ENCODE peak calls at places on chromosomes 11 and 22, in nine cellular contexts. Q is left ventricle myocardium inferior; H is breast epithelium; K is GM12865; P is H9; Z is CD8-positive, alpha-beta T cell; L is astrocyte of the spinal cord; J is heart right ventricle; M is cardiac muscle cell. G is an unnamed sample.

GRCh38 chr11:45331839-45332485 is 45.8 kb upstream of the SYT13 start:
- DNase-seq in L (no peak), Q (no peak), Z (no peak), J (no peak), H (no peak), K (no peak), P (no peak), M (no peak), G (no peak)

GRCh38 chr11:26377619-26378018 is 45.7 kb downstream of the ANO3 start:
- DNase-seq in J (no peak), Z (no peak), K (no peak), P (no peak), M (no peak), H (no peak), Q (no peak), L (no peak), G (no peak)

GRCh38 chr11:71333473-71333872 is 81.1 kb upstream of the SHANK2 start:
- DNase-seq in J (no peak), P (no peak), K (no peak), H (no peak), Z (no peak), M (no peak), Q (no peak), L (no peak), G (no peak)

GRCh38 chr11:133955091-133955846 is 1.5 kb downstream of the IGSF9B start:
- DNase-seq in M (peak), Q (peak), K (no peak), P (no peak), J (peak), H (no peak), L (no peak), Z (peak), G (no peak)

GRCh38 chr11:85348945-85349344 is 278.2 kb downstream of the DLG2 start:
- DNase-seq in L (no peak), M (no peak), Z (no peak), H (no peak), Q (no peak), K (no peak), J (no peak), P (no peak), G (no peak)

GRCh38 chr11:38476808-38477565 is 1879.0 kb upstream of the RAG2 start:
- DNase-seq in K (no peak), L (no peak), M (no peak), Z (no peak), Q (no peak), J (no peak), P (no peak), H (no peak), G (no peak)

GRCh38 chr11:11856638-11857037 is 14.9 kb downstream of the USP47 start:
- DNase-seq in K (peak), J (no peak), M (no peak), Z (peak), L (peak), H (no peak), Q (no peak), P (no peak), G (no peak)

GRCh38 chr22:49393526-49393925 is 434.1 kb downstream of the BRD1 start:
- DNase-seq in M (no peak), Z (no peak), J (no peak), L (no peak), H (no peak), Q (no peak), P (peak), K (no peak), G (no peak)

GRCh38 chr11:116853461-116854073 is 16.1 kb upstream of the APOA1 start:
- DNase-seq in Z (peak), M (no peak), Q (no peak), J (no peak), L (peak), H (no peak), P (no peak), K (peak), G (no peak)

GRCh38 chr11:125902315-125902926 is 585 bp downstream of the PUS3 start:
- DNase-seq in K (no peak), H (no peak), Z (no peak), P (no peak), Q (no peak), L (no peak), J (no peak), M (no peak), G (no peak)

GRCh38 chr11:76629133-76629852 is 41.3 kb downstream of the LRRC32 start:
- DNase-seq in Q (peak), H (no peak), J (peak), M (no peak), L (peak), Z (no peak), K (no peak), P (no peak), G (peak)

GRCh38 chr11:69512136-69512535 is 30.7 kb downstream of the LINC01488 start:
- DNase-seq in Q (no peak), K (no peak), Z (no peak), J (no peak), M (no peak), H (no peak), L (no peak), P (no peak), G (no peak)

GRCh38 chr22:30245181-30245984 is 1.2 kb downstream of the LIF start:
- DNase-seq in L (no peak), Q (no peak), M (no peak), K (peak), H (no peak), P (peak), J (no peak), Z (no peak), G (no peak)

GRCh38 chr22:44102856-44103255 is 77.9 kb upstream of the PARVG start:
- DNase-seq in Z (no peak), L (no peak), P (no peak), H (no peak), Q (no peak), M (no peak), J (no peak), K (no peak), G (no peak)

GRCh38 chr11:13193613-13194012 is 84.0 kb upstream of the BMAL1 start:
- DNase-seq in Z (no peak), J (no peak), Q (no peak), M (no peak), L (no peak), K (no peak), H (no peak), P (no peak), G (no peak)

GRCh38 chr22:43060213-43060612 is 29.0 kb downstream of the TTLL1 start:
- DNase-seq in M (peak), J (no peak), L (no peak), K (peak), P (peak), Z (peak), H (no peak), Q (no peak), G (no peak)

GRCh38 chr22:30861688-30862552 is 106.7 kb downstream of the MORC2 start:
- DNase-seq in Z (no peak), P (peak), M (no peak), H (no peak), Q (no peak), J (no peak), K (no peak), L (no peak), G (no peak)

GRCh38 chr22:24156146-24156914 is 25.0 kb upstream of the SUSD2 start:
- DNase-seq in Z (peak), K (peak), M (peak), J (no peak), Q (peak), P (no peak), H (no peak), L (peak), G (no peak)

GRCh38 chr11:10504490-10504889 is 36.5 kb downstream of the RNF141 start:
- DNase-seq in Q (no peak), L (no peak), M (no peak), J (no peak), K (no peak), H (no peak), Z (no peak), P (no peak), G (peak)

GRCh38 chr11:70483077-70483861 is 84.9 kb downstream of the CTTN start:
- DNase-seq in Q (peak), M (peak), J (peak), P (no peak), H (no peak), Z (no peak), L (peak), K (peak), G (peak)

GRCh38 chr11:13927496-13927895 is 35.0 kb upstream of the SPON1 start:
- DNase-seq in H (no peak), P (no peak), M (no peak), L (no peak), J (no peak), K (no peak), Z (no peak), Q (no peak), G (no peak)

GRCh38 chr11:57322881-57323467 is 1.8 kb downstream of the TNKS1BP1 start:
- DNase-seq in Q (no peak), J (no peak), L (no peak), M (no peak), H (no peak), P (no peak), Z (no peak), K (no peak), G (no peak)

GRCh38 chr22:49487950-49488349 is 339.7 kb downstream of the BRD1 start:
- DNase-seq in M (no peak), K (no peak), L (no peak), H (no peak), Z (no peak), Q (no peak), J (no peak), P (peak), G (no peak)

GRCh38 chr11:126160345-126161145 is 50.9 kb downstream of the RPUSD4 start:
- DNase-seq in L (no peak), K (no peak), H (no peak), Z (no peak), M (no peak), Q (no peak), J (no peak), P (peak), G (no peak)

GRCh38 chr22:41582694-41583093 is 6.9 kb downstream of the PMM1 start:
- DNase-seq in K (no peak), M (peak), H (no peak), Q (peak), L (no peak), J (no peak), Z (no peak), P (no peak), G (no peak)

GRCh38 chr11:75356613-75357012 is 5.2 kb upstream of the ARRB1 start:
- DNase-seq in M (no peak), H (no peak), K (no peak), J (no peak), L (no peak), Z (no peak), Q (no peak), P (no peak), G (no peak)

DNA sequence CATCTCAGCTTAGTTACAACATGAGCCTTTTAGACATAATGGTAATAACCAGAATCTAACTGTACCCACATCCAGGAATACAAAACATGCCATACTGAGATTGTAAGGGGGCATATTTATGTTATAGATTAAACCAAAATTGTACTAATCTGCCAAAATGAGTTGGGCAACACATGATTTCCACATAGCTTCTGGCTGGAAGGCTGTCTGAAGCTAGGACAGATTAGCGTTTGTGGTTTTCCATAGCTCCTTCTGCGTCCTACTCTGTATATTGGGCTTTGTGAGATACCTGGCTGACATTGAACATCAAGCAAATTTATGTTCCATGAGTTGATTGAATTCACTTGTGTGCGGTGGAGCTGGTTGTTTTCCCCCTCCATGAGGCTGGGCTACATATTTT is 115.1 kb downstream of the C11orf91 start:
- DNase-seq in P (no peak), H (no peak), Z (no peak), K (no peak), Q (no peak), J (no peak), M (no peak), L (no peak), G (no peak)
- TF ChIP-seq CTCF in P (no peak), H (no peak), Z (no peak), K (no peak), Q (no peak), J (no peak), M (no peak), L (no peak), G (no peak)

GRCh38 chr11:46916669-46917108 is 1.7 kb downstream of the LRP4 start:
- DNase-seq in M (peak), J (peak), K (no peak), P (peak), Q (peak), L (peak), H (peak), Z (no peak), G (no peak)
- TF ChIP-seq CTCF in M (peak), J (peak), K (no peak), P (peak), Q (peak), L (peak), H (no peak), Z (no peak), G (no peak)

GRCh38 chr11:65454696-65455456 is 32.3 kb downstream of the NEAT1 start:
- DNase-seq in K (peak), M (peak), H (peak), J (peak), Q (peak), L (peak), Z (peak), P (peak), G (peak)
- TF ChIP-seq CTCF in K (peak), M (peak), H (no peak), J (peak), Q (no peak), L (peak), Z (no peak), P (no peak), G (no peak)

DNA sequence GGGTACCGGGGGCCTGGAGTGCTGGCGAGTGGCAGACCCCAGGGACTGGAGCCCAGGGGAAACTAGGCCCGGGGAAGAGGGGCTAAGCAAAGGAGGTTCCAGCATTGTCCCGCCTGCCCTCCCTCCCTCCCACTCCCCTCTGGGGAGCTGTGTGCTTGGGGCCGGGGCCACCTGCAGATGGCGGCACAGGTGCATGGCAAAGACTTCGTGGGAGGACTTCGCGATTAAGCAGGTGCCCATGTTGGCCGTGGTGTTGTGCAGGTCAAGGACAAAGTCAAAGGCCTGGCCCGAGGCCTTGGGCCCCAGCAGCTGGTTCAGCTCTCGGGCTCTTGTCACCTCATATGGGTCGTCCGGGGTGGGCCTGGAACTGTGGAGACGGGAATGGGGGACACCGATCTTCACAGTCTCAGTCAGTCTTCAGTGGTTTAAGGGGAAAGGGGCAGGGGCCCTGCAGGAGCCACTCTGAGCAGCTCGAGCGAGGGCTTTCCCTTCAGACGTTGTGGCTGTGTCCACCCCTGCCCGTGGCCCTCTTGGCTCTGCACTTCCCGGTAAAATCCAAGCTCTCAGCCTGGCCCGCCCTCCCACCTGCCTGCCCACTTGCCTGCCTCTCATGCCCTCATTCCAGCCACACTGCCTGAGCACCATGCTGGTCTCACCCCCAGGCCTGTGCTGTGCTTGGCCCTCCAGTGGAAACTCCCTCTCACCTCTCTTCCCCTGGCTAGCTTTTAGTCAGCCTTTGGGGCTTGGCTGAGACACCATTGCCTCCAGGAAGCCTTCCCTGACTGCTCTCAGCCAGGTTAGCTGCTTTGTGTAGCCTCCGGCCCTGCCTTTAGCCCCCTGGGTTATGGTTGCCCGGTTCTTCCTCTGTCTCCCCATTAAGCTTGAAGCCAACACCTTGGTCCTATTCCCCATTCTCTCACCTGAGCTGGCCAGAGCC is 4.7 kb downstream of the ACY3 start:
- DNase-seq in Z (no peak), Q (no peak), M (no peak), P (peak), K (peak), H (no peak), L (no peak), J (no peak), G (no peak)
- TF ChIP-seq CTCF in Z (no peak), Q (no peak), M (no peak), P (peak), K (peak), H (no peak), L (no peak), J (no peak), G (no peak)

GRCh38 chr11:129414144-129414876 is 38.7 kb downstream of the BARX2 start:
- DNase-seq in Z (no peak), K (no peak), L (no peak), M (no peak), H (no peak), Q (no peak), J (no peak), P (no peak), G (no peak)

GRCh38 chr11:129410561-129410960 is 34.9 kb downstream of the BARX2 start:
- DNase-seq in Q (no peak), K (no peak), J (no peak), H (no peak), P (no peak), L (no peak), Z (no peak), M (no peak), G (no peak)

GRCh38 chr11:129408865-129409444 is 33.3 kb downstream of the BARX2 start:
- DNase-seq in M (no peak), L (no peak), H (no peak), Z (no peak), K (no peak), J (no peak), P (no peak), Q (no peak), G (no peak)

GRCh38 chr11:129416080-129416820 is 40.6 kb downstream of the BARX2 start:
- DNase-seq in Q (no peak), J (no peak), M (no peak), L (no peak), H (no peak), P (no peak), K (no peak), Z (no peak), G (no peak)

DNA sequence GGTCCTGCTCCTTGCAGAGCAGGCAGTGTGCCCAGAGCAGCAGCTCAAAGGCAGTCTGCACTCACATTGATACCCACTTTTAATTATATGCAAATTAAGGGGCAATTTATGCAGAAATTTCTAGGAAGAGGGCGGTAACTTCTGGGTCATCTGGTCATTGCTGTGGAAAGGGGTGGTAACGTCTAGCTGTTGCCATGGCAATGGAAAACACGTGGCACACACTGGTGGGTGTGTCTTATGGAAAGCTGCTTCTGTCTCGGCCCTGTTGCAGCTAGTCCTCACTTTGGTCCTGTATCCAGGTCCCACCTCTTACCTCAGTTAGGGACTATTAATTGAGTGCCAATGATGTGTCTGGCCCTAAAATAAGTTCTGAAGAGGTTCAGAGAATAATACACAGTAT is 36.9 kb downstream of the BARX2 start:
- DNase-seq in P (no peak), Z (no peak), K (no peak), M (no peak), H (no peak), L (no peak), J (no peak), Q (no peak), G (no peak)
- TF ChIP-seq CTCF in P (no peak), Z (no peak), K (no peak), M (no peak), H (no peak), L (no peak), J (no peak), Q (no peak), G (no peak)

DNA sequence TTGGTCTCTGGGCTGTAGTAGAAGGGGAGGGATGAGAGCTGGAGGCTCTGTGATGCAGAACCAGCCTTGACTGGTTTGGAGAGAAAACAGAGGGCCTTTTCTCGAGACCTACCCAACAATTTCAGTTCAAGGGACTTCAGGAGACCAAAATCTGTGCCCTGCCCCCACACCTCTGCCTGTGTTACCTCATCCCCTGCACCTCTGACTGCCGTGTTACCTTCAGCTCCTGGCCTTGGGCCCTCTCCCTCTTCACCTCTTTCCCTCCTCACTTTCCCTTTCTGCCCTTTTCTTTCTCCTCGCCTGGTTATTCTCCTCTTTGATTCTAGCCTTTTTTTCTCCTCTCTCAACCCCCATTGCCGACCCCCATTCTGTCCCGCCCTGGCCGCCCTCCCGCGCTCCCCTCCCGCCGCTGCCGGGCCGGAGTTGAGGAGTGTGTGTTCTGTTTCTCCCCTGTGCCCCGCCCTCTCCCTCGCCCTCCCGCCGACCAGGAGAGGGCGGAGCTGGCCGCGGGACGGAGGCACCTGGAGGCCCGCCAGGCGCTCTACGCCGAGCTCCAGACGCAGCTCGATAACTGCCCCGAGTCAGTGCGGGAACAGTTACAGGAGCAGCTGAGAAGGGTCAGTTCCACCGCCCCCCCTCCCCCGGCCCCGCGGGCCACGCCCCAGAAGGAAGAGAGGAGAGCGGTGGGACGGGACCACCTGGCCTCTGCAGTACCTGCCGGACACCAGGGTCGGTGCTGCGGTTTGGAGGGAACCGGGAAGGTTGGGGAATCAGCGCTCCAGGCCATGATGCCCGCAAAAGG is 27.2 kb downstream of the PHLDB1 start:
- DNase-seq in P (peak), H (peak), Q (peak), J (peak), Z (no peak), L (peak), K (no peak), M (peak), G (peak)
- TF ChIP-seq CTCF in P (peak), H (peak), Q (peak), J (peak), Z (no peak), L (peak), K (no peak), M (peak), G (no peak)

GRCh38 chr22:48257690-48258065 is 1495.2 kb downstream of the TBC1D22A start:
- DNase-seq in K (no peak), M (no peak), Q (no peak), P (no peak), Z (no peak), L (no peak), J (no peak), H (no peak), G (peak)
- TF ChIP-seq CTCF in K (no peak), M (no peak), Q (no peak), P (no peak), Z (no peak), L (no peak), J (no peak), H (no peak), G (no peak)

GRCh38 chr11:96943970-96944369 is 554.2 kb downstream of the JRKL start:
- DNase-seq in H (no peak), P (no peak), M (no peak), L (no peak), J (no peak), Q (no peak), Z (no peak), K (no peak), G (no peak)
- TF ChIP-seq CTCF in H (no peak), P (peak), M (no peak), L (no peak), J (no peak), Q (peak), Z (no peak), K (no peak), G (no peak)

DNA sequence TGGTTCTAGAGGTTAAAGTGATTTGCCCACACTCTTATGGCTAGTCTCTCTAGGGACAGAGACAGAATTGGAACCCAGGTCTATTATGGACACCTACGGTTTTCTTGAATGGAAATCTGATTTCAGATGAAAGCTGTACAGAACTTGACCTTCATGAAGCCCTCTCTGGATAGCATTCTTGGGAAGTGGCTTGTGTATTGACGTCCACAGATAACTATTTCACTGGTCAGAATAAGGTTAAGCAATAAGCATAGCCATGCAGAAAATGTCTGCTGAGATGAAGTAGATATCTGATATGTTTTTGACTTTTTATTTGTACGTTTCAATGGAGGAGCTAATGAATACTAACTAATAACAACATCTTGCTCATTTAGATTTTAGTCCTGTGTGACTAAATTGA is 1.1 kb downstream of the TLCD5 start:
- DNase-seq in J (no peak), K (no peak), L (peak), Q (no peak), Z (no peak), M (no peak), H (no peak), P (no peak), G (no peak)
- TF ChIP-seq CTCF in J (no peak), K (no peak), L (no peak), Q (no peak), Z (no peak), M (no peak), H (no peak), P (no peak), G (no peak)

G was measured in lung.